ENCODE peak calls at places on chromosomes 7 and 10, in eight cellular contexts. I, T, J, D, Y, B, F and R are unnamed samples. For H3K4me1, the result is how much of the 10 kb centered on the place peaks cover.

GRCh38 chr10:48246501-48246900 is 28.0 kb downstream of the FRMPD2 start:
- DNase-seq in I (no peak), T (no peak), J (no peak), D (no peak), Y (no peak), B (no peak), F (no peak), R (no peak)

GRCh38 chr10:72030762-72031543 is 57.4 kb downstream of the SPOCK2 start:
- DNase-seq in I (no peak), T (no peak), J (no peak), D (peak), Y (peak), B (peak), F (no peak), R (no peak)

GRCh38 chr7:80530136-80530535 is 18.3 kb upstream of the GNAT3 start:
- DNase-seq in I (no peak), T (no peak), J (no peak), D (no peak), Y (no peak), B (no peak), F (no peak), R (no peak)

GRCh38 chr7:22481726-22482125 is 18.3 kb downstream of the STEAP1B start:
- DNase-seq in I (no peak), T (no peak), J (no peak), D (peak), Y (no peak), B (no peak), F (no peak), R (no peak)

GRCh38 chr7:6273380-6273837 is 985 bp upstream of the CYTH3 start:
- DNase-seq in I (no peak), T (no peak), J (peak), D (no peak), Y (no peak), B (peak), F (no peak), R (no peak)

GRCh38 chr10:79608505-79609375 is 2.0 kb upstream of the SFTPA1 start:
- DNase-seq in I (peak), T (peak), J (peak), D (peak), Y (peak), B (no peak), F (peak), R (no peak)

GRCh38 chr10:92590623-92591549 is 2.0 kb upstream of the KIF11 start:
- DNase-seq in I (no peak), T (peak), J (peak), D (peak), Y (peak), B (peak), F (peak), R (no peak)

GRCh38 chr10:79403441-79404230 is 41.8 kb downstream of the ZCCHC24 start:
- DNase-seq in I (no peak), T (no peak), J (no peak), D (peak), Y (no peak), B (peak), F (no peak), R (no peak)

GRCh38 chr7:47940482-47941001 is 7.7 kb downstream of the PKD1L1 start:
- DNase-seq in I (no peak), T (no peak), J (no peak), D (peak), Y (peak), B (no peak), F (peak), R (no peak)

GRCh38 chr7:80018941-80019808 is 115.5 kb upstream of the GNAI1 start:
- DNase-seq in I (no peak), T (no peak), J (peak), D (peak), Y (peak), B (peak), F (peak), R (no peak)

GRCh38 chr7:86814980-86815379 is 171.3 kb downstream of the GRM3 start:
- DNase-seq in I (no peak), T (no peak), J (peak), D (peak), Y (no peak), B (no peak), F (no peak), R (no peak)

GRCh38 chr10:117790621-117791020 is 248.1 kb downstream of the EMX2 start:
- DNase-seq in I (no peak), T (no peak), J (no peak), D (no peak), Y (no peak), B (no peak), F (no peak), R (no peak)

GRCh38 chr7:96720843-96721242 is 11.2 kb upstream of the SEM1 start:
- DNase-seq in I (no peak), T (peak), J (no peak), D (peak), Y (peak), B (no peak), F (no peak), R (no peak)

GRCh38 chr7:128055668-128056067 is 24.4 kb upstream of the LRRC4 start:
- DNase-seq in I (no peak), T (no peak), J (peak), D (peak), Y (no peak), B (no peak), F (no peak), R (no peak)

GRCh38 chr7:104366390-104366789 is 38.0 kb downstream of the LHFPL3 start:
- DNase-seq in I (no peak), T (no peak), J (no peak), D (no peak), Y (no peak), B (no peak), F (no peak), R (no peak)

GRCh38 chr7:24341677-24342076 is 57.7 kb downstream of the NPY start:
- DNase-seq in I (no peak), T (no peak), J (no peak), D (no peak), Y (no peak), B (no peak), F (no peak), R (no peak)

GRCh38 chr10:117807441-117807840 is 239.3 kb downstream of the RAB11FIP2 start:
- DNase-seq in I (no peak), T (no peak), J (no peak), D (no peak), Y (no peak), B (no peak), F (no peak), R (no peak)

GRCh38 chr7:159017741-159018140 is 126.9 kb downstream of the VIPR2 start:
- DNase-seq in I (no peak), T (no peak), J (no peak), D (no peak), Y (no peak), B (no peak), F (no peak), R (no peak)

GRCh38 chr7:2145835-2146580 is 86.7 kb downstream of the MAD1L1 start:
- DNase-seq in I (no peak), T (no peak), J (no peak), D (no peak), Y (no peak), B (no peak), F (no peak), R (no peak)

GRCh38 chr7:130941322-130942210 is 207.6 kb upstream of the KLF14 start:
- DNase-seq in I (no peak), T (peak), J (no peak), D (peak), Y (peak), B (peak), F (peak), R (peak)

GRCh38 chr10:103676851-103677417 is 178.4 kb downstream of the SH3PXD2A start:
- DNase-seq in I (no peak), T (peak), J (no peak), D (peak), Y (peak), B (peak), F (peak), R (no peak)

GRCh38 chr7:155277385-155277994 is 20.2 kb upstream of the INSIG1 start:
- DNase-seq in I (no peak), T (no peak), J (no peak), D (no peak), Y (no peak), B (no peak), F (no peak), R (no peak)

GRCh38 chr7:41503438-41503837 is 199.5 kb downstream of the INHBA start:
- DNase-seq in I (no peak), T (no peak), J (no peak), D (no peak), Y (peak), B (no peak), F (peak), R (no peak)

GRCh38 chr7:77254429-77254828 is 54.8 kb upstream of the FGL2 start:
- DNase-seq in I (no peak), T (no peak), J (no peak), D (no peak), Y (peak), B (no peak), F (peak), R (no peak)

GRCh38 chr7:144513332-144513731 is 109.8 kb upstream of the NOBOX start:
- DNase-seq in I (no peak), T (no peak), J (no peak), D (peak), Y (peak), B (no peak), F (no peak), R (no peak)

GRCh38 chr7:40298421-40298820 is 163.6 kb downstream of the SUGCT start:
- DNase-seq in I (no peak), T (no peak), J (no peak), D (peak), Y (peak), B (no peak), F (peak), R (no peak)

GRCh38 chr10:2925631-2926030 is 141.7 kb upstream of the PFKP start:
- DNase-seq in I (no peak), T (peak), J (no peak), D (peak), Y (peak), B (no peak), F (peak), R (no peak)

GRCh38 chr10:21329995-21330627 is 195.4 kb downstream of the SKIDA1 start:
- DNase-seq in I (no peak), T (no peak), J (no peak), D (peak), Y (peak), B (no peak), F (peak), R (no peak)

GRCh38 chr10:54159924-54160323 is 641.1 kb downstream of the PCDH15 start:
- DNase-seq in I (no peak), T (no peak), J (no peak), D (no peak), Y (no peak), B (no peak), F (no peak), R (no peak)

GRCh38 chr10:83542774-83543291 is 596.5 kb upstream of the GHITM start:
- DNase-seq in I (no peak), T (no peak), J (no peak), D (peak), Y (no peak), B (no peak), F (no peak), R (no peak)

GRCh38 chr7:95209276-95209675 is 115.1 kb downstream of the PON1 start:
- DNase-seq in I (no peak), T (no peak), J (no peak), D (no peak), Y (peak), B (no peak), F (no peak), R (no peak)

GRCh38 chr10:69352569-69353264 is 64.0 kb downstream of the TACR2 start:
- DNase-seq in I (no peak), T (no peak), J (no peak), D (peak), Y (peak), B (no peak), F (peak), R (no peak)

GRCh38 chr7:27922907-27923306 is 182.9 kb downstream of the TAX1BP1 start:
- DNase-seq in I (no peak), T (no peak), J (no peak), D (no peak), Y (no peak), B (no peak), F (no peak), R (no peak)

GRCh38 chr10:132409667-132410028 is 12.6 kb downstream of the PWWP2B start:
- DNase-seq in I (no peak), T (no peak), J (no peak), D (no peak), Y (no peak), B (no peak), F (no peak), R (no peak)

GRCh38 chr10:132407846-132408278 is 10.9 kb downstream of the PWWP2B start:
- DNase-seq in I (no peak), T (no peak), J (peak), D (peak), Y (peak), B (peak), F (peak), R (no peak)

GRCh38 chr10:132408367-132408781 is 11.4 kb downstream of the PWWP2B start:
- DNase-seq in I (no peak), T (no peak), J (no peak), D (no peak), Y (no peak), B (peak), F (no peak), R (no peak)

GRCh38 chr10:132410056-132410778 is 13.2 kb downstream of the PWWP2B start:
- DNase-seq in I (no peak), T (no peak), J (no peak), D (no peak), Y (no peak), B (no peak), F (no peak), R (no peak)

GRCh38 chr10:132408823-132409666 is 12.0 kb downstream of the PWWP2B start:
- DNase-seq in I (no peak), T (no peak), J (no peak), D (no peak), Y (no peak), B (no peak), F (no peak), R (no peak)
- H3K27ac ChIP-seq in I (no peak), T (peak), J (no peak), D (peak), Y (no peak), B (peak), F (no peak), R (no peak)

GRCh38 chr10:7697304-7697822 is 5.8 kb upstream of the ITIH2 start:
- DNase-seq in I (no peak), T (no peak), J (no peak), D (no peak), Y (no peak), B (no peak), F (no peak), R (no peak)
- H3K4me1 ChIP-seq in I (under half), T (under half), J (under half), D (under half), Y (under half), B (under half), F (under half), R (under half)

GRCh38 chr10:44998146-44998631 is 2.5 kb upstream of the ZNF22 start:
- DNase-seq in I (no peak), T (peak), J (no peak), D (peak), Y (peak), B (peak), F (peak), R (no peak)
- H3K27ac ChIP-seq in I (no peak), T (peak), J (no peak), D (no peak), Y (no peak), B (peak), F (peak), R (no peak)

GRCh38 chr10:100348389-100348927 is 1.4 kb downstream of the SCD start:
- DNase-seq in I (no peak), T (no peak), J (no peak), D (no peak), Y (no peak), B (no peak), F (no peak), R (no peak)
- H3K4me1 ChIP-seq in I (under half), T (under half), J (under half), D (under half), Y (under half), B (under half), F (under half), R (under half)

GRCh38 chr7:37255327-37255944 is 193.2 kb downstream of the ELMO1 start:
- DNase-seq in I (no peak), T (no peak), J (no peak), D (no peak), Y (no peak), B (no peak), F (no peak), R (no peak)
- H3K27ac ChIP-seq in I (no peak), T (no peak), J (no peak), D (no peak), Y (no peak), B (no peak), F (no peak), R (no peak)

GRCh38 chr10:91194497-91195179 is 25.8 kb upstream of the PCGF5 start:
- DNase-seq in I (no peak), T (no peak), J (no peak), D (peak), Y (peak), B (no peak), F (peak), R (no peak)
- H3K4me1 ChIP-seq in I (under half), T (under half), J (under half), D (under half), Y (under half), B (under half), F (under half), R (under half)

GRCh38 chr7:116542618-116543017 is 17.8 kb downstream of the CAV1 start:
- DNase-seq in I (no peak), T (no peak), J (no peak), D (no peak), Y (peak), B (no peak), F (peak), R (no peak)

GRCh38 chr7:116543664-116544063 is 18.8 kb downstream of the CAV1 start:
- DNase-seq in I (no peak), T (no peak), J (no peak), D (peak), Y (peak), B (no peak), F (peak), R (no peak)

GRCh38 chr7:116546054-116546453 is 21.2 kb downstream of the CAV1 start:
- DNase-seq in I (no peak), T (no peak), J (no peak), D (no peak), Y (no peak), B (no peak), F (no peak), R (no peak)

GRCh38 chr7:116545411-116545993 is 20.7 kb downstream of the CAV1 start:
- DNase-seq in I (no peak), T (no peak), J (no peak), D (no peak), Y (no peak), B (no peak), F (peak), R (no peak)

DNA sequence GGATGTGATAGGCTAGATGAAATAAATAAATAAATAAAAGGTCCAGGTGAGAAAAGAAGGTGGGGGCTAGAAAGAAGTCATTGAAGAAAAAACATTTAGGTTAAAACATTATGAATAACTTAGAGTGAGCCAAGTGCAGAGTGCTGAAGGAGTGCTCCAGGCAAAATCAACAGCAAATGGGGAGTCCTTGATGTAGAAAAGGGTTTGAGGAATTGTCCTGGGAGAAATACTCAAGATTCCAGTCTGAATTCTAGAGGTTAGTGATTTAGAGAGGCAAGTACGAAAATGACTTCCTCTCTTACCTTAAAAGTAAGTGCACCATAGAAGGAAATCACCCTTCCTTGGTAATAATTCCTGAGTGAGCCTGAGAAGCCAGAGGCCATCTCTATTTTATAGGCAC is 19.7 kb downstream of the CAV1 start:
- DNase-seq in I (no peak), T (peak), J (no peak), D (no peak), Y (no peak), B (no peak), F (no peak), R (no peak)
- H3K27ac ChIP-seq in I (no peak), T (no peak), J (peak), D (no peak), Y (peak), B (no peak), F (peak), R (no peak)

DNA sequence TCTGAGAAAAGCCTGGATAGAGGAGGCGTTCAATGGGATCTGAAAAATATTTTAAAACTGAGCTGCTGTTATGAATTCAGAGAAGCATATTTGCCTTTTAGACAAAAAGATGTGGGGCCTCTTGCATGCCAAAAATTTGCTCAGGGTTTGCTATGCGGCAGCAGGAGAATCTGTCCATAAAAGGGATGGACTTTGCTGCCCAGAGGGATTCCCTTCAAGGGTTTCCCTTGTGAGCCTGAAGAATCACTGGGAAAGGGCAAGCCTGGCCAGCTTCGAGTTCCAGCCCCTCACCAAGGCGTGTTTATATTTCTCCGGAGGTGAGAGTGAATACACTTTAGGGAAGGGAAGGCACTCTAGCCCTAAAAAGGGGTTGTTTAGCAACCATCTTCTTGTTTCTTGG is 55.5 kb upstream of the CALD1 start:
- DNase-seq in I (no peak), T (no peak), J (no peak), D (no peak), Y (peak), B (no peak), F (no peak), R (no peak)
- H3K4me1 ChIP-seq in I (under half), T (under half), J (under half), D (under half), Y (under half), B (under half), F (under half), R (under half)

GRCh38 chr7:102978280-102978679 is 65.5 kb downstream of the LRRC17 start:
- DNase-seq in I (no peak), T (no peak), J (no peak), D (peak), Y (peak), B (peak), F (peak), R (no peak)
- H3K27ac ChIP-seq in I (no peak), T (no peak), J (peak), D (no peak), Y (no peak), B (no peak), F (no peak), R (no peak)

GRCh38 chr10:32942081-32942480 is 15.9 kb downstream of the ITGB1 start:
- DNase-seq in I (no peak), T (no peak), J (no peak), D (no peak), Y (no peak), B (no peak), F (no peak), R (no peak)
- H3K4me1 ChIP-seq in I (under half), T (under half), J (under half), D (under half), Y (under half), B (under half), F (under half), R (under half)